ENCODE peak calls at places on chromosomes 3 and 15, in seven cellular contexts. Z is tibial artery, V is astrocyte, A is NB4, X is foreskin keratinocyte, D is IMR-90, K is H9. I is an unnamed sample.
A peak's percentile ranks its signal among the peaks of the same experiment; 100 is the strongest.

GRCh38 chr3:171876651-171877272 is 33.6 kb downstream of the TMEM212 start:
- DNase-seq in V (peak; percentile 100), A (no peak), D (peak; percentile 94), K (no peak), Z (no peak), X (peak; percentile 97), I (no peak)

GRCh38 chr3:24296441-24297205 is 198.0 kb downstream of the THRB start:
- DNase-seq in A (no peak), K (no peak), D (peak; percentile 41), X (no peak), Z (no peak), V (no peak), I (no peak)

GRCh38 chr15:39591141-39591895 is 10.4 kb downstream of the THBS1 start:
- DNase-seq in Z (no peak), K (no peak), D (peak; percentile 41), A (no peak), X (peak; percentile 40), V (no peak), I (no peak)

GRCh38 chr3:62451211-62451892 is 78.0 kb upstream of the FEZF2 start:
- DNase-seq in Z (no peak), X (no peak), A (no peak), V (no peak), K (no peak), D (no peak), I (no peak)

GRCh38 chr3:127177226-127177625 is 15.7 kb upstream of the PRR23E start:
- DNase-seq in V (no peak), D (no peak), A (peak; percentile 4), X (no peak), Z (peak; percentile 45), K (peak; percentile 12), I (no peak)

GRCh38 chr15:65611888-65612615 is 1.1 kb upstream of the INTS14 start:
- DNase-seq in K (no peak), V (no peak), X (no peak), D (no peak), Z (no peak), A (no peak), I (no peak)

GRCh38 chr15:91156175-91156726 is 56.2 kb downstream of the SV2B start:
- DNase-seq in V (no peak), Z (no peak), D (no peak), K (no peak), X (no peak), A (no peak), I (no peak)

GRCh38 chr3:24769918-24770317 is 275.3 kb upstream of the THRB start:
- DNase-seq in D (no peak), A (no peak), K (no peak), Z (no peak), V (no peak), X (no peak), I (no peak)

GRCh38 chr15:63381301-63382192 is at the start of gene CA12:
- DNase-seq in V (peak; percentile 37), X (no peak), Z (no peak), D (peak; percentile 55), K (peak; percentile 63), A (peak; percentile 42), I (no peak)

GRCh38 chr15:70528270-70528706 is 235.1 kb downstream of the UACA start:
- DNase-seq in A (peak; percentile 89), K (peak; percentile 13), Z (no peak), D (peak; percentile 54), X (no peak), V (peak; percentile 83), I (peak; percentile 42)

GRCh38 chr3:73056365-73057150 is 4.9 kb upstream of the EBLN2 start:
- DNase-seq in V (no peak), A (peak; percentile 41), X (no peak), K (no peak), Z (no peak), D (peak; percentile 62), I (no peak)

GRCh38 chr3:142353571-142353970 is 94.3 kb downstream of the XRN1 start:
- DNase-seq in X (no peak), K (no peak), A (no peak), Z (no peak), V (peak; percentile 50), D (peak; percentile 29), I (no peak)

GRCh38 chr3:73576995-73577394 is 47.7 kb downstream of the PDZRN3 start:
- DNase-seq in K (no peak), X (no peak), Z (no peak), V (peak; percentile 59), A (no peak), D (peak; percentile 76), I (no peak)

GRCh38 chr3:38353151-38353550 is 6.6 kb downstream of the XYLB start:
- DNase-seq in K (no peak), Z (no peak), D (peak; percentile 24), X (no peak), V (peak; percentile 14), A (no peak), I (no peak)

GRCh38 chr15:29115093-29115991 is 154.3 kb downstream of the NSMCE3 start:
- DNase-seq in A (no peak), D (no peak), V (no peak), K (peak; percentile 71), X (no peak), Z (no peak), I (no peak)

GRCh38 chr3:118525096-118525495 is 509.6 kb downstream of the IGSF11 start:
- DNase-seq in D (no peak), A (no peak), V (no peak), Z (no peak), X (no peak), K (no peak), I (no peak)

GRCh38 chr15:101694261-101694660 is 30.0 kb downstream of the TARS3 start:
- DNase-seq in A (no peak), Z (no peak), V (no peak), X (no peak), D (no peak), K (peak; percentile 32), I (no peak)
- TF ChIP-seq CTCF in A (no peak), Z (no peak), V (no peak), X (peak; percentile 31), D (no peak), K (peak; percentile 34), I (no peak)

DNA sequence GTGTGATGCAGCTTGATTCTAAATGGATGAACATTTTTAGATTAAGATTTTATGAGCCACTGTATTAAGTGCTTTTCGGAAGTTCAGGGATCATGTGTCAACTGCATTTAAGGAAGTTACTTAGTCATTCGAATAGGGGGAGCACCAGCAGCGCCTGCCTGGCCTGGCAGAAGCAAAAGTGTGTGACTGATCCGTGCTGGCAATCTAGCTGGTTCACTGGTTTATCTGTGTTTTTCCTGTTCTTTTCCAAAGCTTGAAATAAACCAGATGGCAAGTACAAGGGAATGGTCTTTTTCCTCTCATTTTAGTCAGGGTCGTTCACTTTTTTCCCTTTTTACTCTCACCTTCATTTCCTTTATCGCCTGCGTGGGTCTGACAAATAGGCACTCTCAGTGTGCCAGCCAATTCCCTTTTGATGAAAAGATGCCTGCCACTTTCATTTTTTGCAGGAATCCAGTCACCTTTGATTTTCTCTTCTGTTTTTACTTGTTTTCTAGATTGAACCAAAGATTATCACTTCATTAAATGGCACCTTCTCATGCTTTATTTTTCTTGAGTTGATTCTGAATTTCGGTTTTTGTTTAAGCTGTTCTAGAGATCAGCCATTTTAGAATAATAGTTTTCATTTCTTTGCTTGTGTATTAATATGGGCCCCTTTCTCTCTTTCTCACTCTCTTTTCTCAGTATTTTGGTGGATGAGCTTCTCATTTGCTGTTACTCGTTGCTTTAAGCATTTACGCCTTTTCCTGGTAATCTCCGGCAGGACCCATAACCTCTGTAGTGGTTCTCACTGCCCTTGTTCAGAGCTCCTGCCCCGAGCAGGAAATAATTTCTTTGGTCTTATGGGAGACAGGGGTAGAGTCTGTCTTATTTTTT is 2.8 kb downstream of the ABHD2 start:
- DNase-seq in A (peak; percentile 81), K (no peak), V (peak; percentile 83), X (no peak), Z (peak; percentile 92), D (peak; percentile 85), I (peak; percentile 51)
- TF ChIP-seq CTCF in A (no peak), K (no peak), V (no peak), X (peak; percentile 32), Z (no peak), D (peak; percentile 17), I (no peak)

GRCh38 chr3:177448987-177449975 is 252.0 kb upstream of the TBL1XR1 start:
- DNase-seq in D (peak; percentile 78), Z (no peak), X (peak; percentile 100), V (peak; percentile 99), K (no peak), A (peak; percentile 96), I (no peak)

GRCh38 chr3:177451277-177451880 is 254.1 kb upstream of the TBL1XR1 start:
- DNase-seq in V (peak; percentile 93), Z (no peak), K (no peak), A (no peak), X (no peak), D (no peak), I (no peak)

GRCh38 chr3:177451940-177452484 is 254.7 kb upstream of the TBL1XR1 start:
- DNase-seq in Z (no peak), V (peak; percentile 92), K (no peak), D (peak; percentile 72), A (no peak), X (peak; percentile 66), I (no peak)

GRCh38 chr3:177453087-177453844 is 256.0 kb upstream of the TBL1XR1 start:
- DNase-seq in K (no peak), A (no peak), Z (no peak), D (no peak), X (no peak), V (no peak), I (no peak)

DNA sequence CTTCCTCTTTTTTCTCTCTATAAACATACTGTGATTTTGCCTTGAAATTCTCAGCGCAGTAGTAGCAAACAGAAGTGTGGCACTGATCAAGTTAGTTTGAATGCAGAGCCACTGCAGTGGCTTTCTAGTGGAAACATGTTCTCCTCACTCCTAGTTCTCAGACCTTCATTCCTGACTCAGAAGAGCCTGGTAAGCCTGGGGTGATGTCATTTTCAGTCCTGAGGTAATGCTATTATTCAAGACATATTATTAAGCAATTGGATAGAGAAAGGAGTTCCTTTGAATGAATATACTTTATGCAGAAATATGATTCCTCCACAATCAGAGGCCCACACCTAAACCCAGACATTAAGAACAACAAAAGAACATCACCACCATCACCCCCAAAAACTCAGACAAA is 255.2 kb upstream of the TBL1XR1 start:
- DNase-seq in V (peak; percentile 95), K (no peak), D (peak; percentile 94), X (peak; percentile 96), Z (no peak), A (peak; percentile 43), I (no peak)
- TF ChIP-seq CTCF in V (no peak), K (no peak), D (no peak), X (no peak), Z (no peak), A (no peak), I (no peak)

GRCh38 chr3:125410922-125411321 is 35.8 kb upstream of the ZNF148 start:
- DNase-seq in X (no peak), K (no peak), Z (no peak), D (no peak), A (no peak), V (no peak), I (no peak)
- TF ChIP-seq CTCF in X (no peak), K (no peak), Z (no peak), D (no peak), A (no peak), V (no peak), I (no peak)

GRCh38 chr3:136276049-136276755 is 26.1 kb downstream of the PCCB start:
- DNase-seq in A (no peak), Z (no peak), D (no peak), K (no peak), X (peak; percentile 82), V (no peak), I (no peak)
- TF ChIP-seq CTCF in A (no peak), Z (no peak), D (no peak), K (peak; percentile 52), X (peak; percentile 61), V (no peak), I (no peak)